ENCODE peak calls at places on chromosomes 6 and 20, in six cellular contexts. F is sigmoid colon, B is PC-3, N is endodermal cell, M is aorta, K is RWPE1. V is an unnamed sample.

GRCh38 chr20:57258055-57258454 is 8.4 kb downstream of the BMP7 start:
- DNase-seq in B (no peak), K (no peak), M (no peak), N (no peak), F (no peak), V (no peak)

GRCh38 chr20:46752639-46753235 is 43.3 kb downstream of the SLC2A10 start:
- DNase-seq in M (peak; percentile 71), K (peak; percentile 68), N (peak; percentile 88), B (peak; percentile 82), F (peak; percentile 73), V (peak; percentile 44)

GRCh38 chr20:19737025-19737424 is 21.0 kb upstream of the RIN2 start:
- DNase-seq in M (no peak), B (peak; percentile 92), K (peak; percentile 81), F (no peak), N (no peak), V (no peak)

GRCh38 chr6:43436577-43437282 is 9.4 kb downstream of the ABCC10 start:
- DNase-seq in K (peak; percentile 96), N (no peak), F (no peak), M (no peak), B (peak; percentile 77), V (no peak)

GRCh38 chr6:134422426-134423231 is 104.7 kb upstream of the SGK1 start:
- DNase-seq in F (no peak), M (no peak), N (no peak), B (peak; percentile 87), K (peak; percentile 89), V (no peak)

GRCh38 chr6:7196019-7196402 is 88.2 kb downstream of the RREB1 start:
- DNase-seq in F (no peak), K (no peak), N (no peak), B (peak; percentile 23), M (no peak), V (no peak)

GRCh38 chr6:117477988-117478852 is 4.3 kb upstream of the DCBLD1 start:
- DNase-seq in F (no peak), M (no peak), B (no peak), N (peak; percentile 74), K (peak; percentile 10), V (no peak)

GRCh38 chr6:78810146-78810545 is 57.2 kb upstream of the IRAK1BP1 start:
- DNase-seq in N (peak; percentile 70), M (no peak), F (no peak), K (peak; percentile 55), B (peak; percentile 52), V (no peak)

GRCh38 chr6:116127771-116128493 is 2.0 kb upstream of the COL10A1 start:
- DNase-seq in N (no peak), F (no peak), K (no peak), M (no peak), B (peak; percentile 67), V (no peak)

GRCh38 chr20:58003525-58003924 is 224.9 kb downstream of the ANKRD60 start:
- DNase-seq in K (no peak), F (no peak), N (no peak), B (no peak), M (no peak), V (no peak)

GRCh38 chr6:42136508-42137191 is 5.8 kb downstream of the C6orf132 start:
- DNase-seq in F (no peak), B (peak; percentile 85), M (no peak), K (peak; percentile 88), N (peak; percentile 91), V (no peak)

GRCh38 chr20:50039706-50040431 is 57.1 kb downstream of the SNAI1 start:
- DNase-seq in M (no peak), N (peak; percentile 75), B (no peak), K (no peak), F (no peak), V (no peak)

GRCh38 chr20:50038574-50038991 is 55.8 kb downstream of the SNAI1 start:
- DNase-seq in M (no peak), F (no peak), K (no peak), B (no peak), N (peak; percentile 72), V (no peak)

GRCh38 chr20:50041238-50041915 is 58.6 kb downstream of the SNAI1 start:
- DNase-seq in K (no peak), F (no peak), M (no peak), B (no peak), N (no peak), V (no peak)

GRCh38 chr20:50042370-50043313 is 59.9 kb downstream of the SNAI1 start:
- DNase-seq in F (no peak), B (no peak), N (no peak), K (no peak), M (no peak), V (no peak)

DNA sequence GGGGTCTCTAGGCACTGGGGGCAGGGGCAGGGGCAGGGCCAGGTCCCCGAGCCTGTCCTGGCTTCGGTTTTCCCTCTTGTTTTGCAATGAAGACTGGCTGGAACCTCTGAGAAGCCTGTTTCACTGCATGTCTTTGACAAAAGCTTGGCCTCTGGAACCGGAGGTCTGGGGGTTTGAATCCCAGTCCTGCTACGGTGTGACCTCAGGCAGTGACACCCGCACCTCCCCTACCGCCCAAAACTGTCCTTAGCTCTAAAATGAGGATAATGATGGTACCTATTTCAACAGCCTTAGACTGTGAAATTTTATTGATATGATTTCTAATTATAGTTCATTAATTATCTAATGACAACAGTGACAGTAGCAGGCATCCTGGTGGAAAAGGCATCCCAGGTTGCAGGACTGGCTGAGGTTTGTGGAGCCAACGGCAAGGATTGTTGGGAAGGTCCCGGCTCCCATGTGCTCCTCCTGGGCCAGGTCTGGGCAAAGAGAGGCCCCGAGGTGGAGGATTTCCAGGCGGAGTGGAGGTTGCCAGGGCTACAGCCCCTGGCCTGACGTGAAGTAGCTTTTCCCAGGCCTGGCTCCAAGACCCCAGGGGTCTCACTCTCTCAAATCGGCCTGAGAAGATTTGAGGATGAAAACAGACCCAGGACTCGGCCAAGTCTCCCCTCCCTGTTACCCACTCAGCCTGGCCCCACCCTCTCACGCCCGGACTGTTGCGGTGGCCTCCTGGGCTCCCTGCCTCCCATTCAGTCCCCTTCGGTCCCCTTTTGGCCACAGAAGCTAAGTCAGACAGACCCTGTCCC is 57.9 kb downstream of the SNAI1 start:
- DNase-seq in N (peak; percentile 52), B (no peak), M (no peak), F (no peak), K (no peak), V (no peak)
- H3K27ac ChIP-seq in N (peak overlapping the region; percentile 66), B (no peak overlapping the region), M (no peak overlapping the region), F (no peak overlapping the region), K (no peak overlapping the region), V (no peak overlapping the region)

GRCh38 chr20:63501818-63502670 is 3.2 kb upstream of the EEF1A2 start:
- DNase-seq in M (no peak), F (peak; percentile 56), N (peak; percentile 81), K (peak; percentile 70), B (no peak), V (no peak)
- H3K27ac ChIP-seq in M (no peak overlapping the region), F (no peak overlapping the region), N (no peak overlapping the region), K (no peak overlapping the region), B (no peak overlapping the region), V (peak overlapping the region; percentile 30)

GRCh38 chr6:52325695-52326471 is 36.1 kb upstream of the PAQR8 start:
- DNase-seq in N (peak; percentile 87), M (no peak), K (no peak), B (no peak), F (no peak), V (no peak)
- H3K27ac ChIP-seq in N (peak overlapping the region; percentile 15), M (no peak overlapping the region), K (no peak overlapping the region), B (no peak overlapping the region), F (no peak overlapping the region), V (no peak overlapping the region)

DNA sequence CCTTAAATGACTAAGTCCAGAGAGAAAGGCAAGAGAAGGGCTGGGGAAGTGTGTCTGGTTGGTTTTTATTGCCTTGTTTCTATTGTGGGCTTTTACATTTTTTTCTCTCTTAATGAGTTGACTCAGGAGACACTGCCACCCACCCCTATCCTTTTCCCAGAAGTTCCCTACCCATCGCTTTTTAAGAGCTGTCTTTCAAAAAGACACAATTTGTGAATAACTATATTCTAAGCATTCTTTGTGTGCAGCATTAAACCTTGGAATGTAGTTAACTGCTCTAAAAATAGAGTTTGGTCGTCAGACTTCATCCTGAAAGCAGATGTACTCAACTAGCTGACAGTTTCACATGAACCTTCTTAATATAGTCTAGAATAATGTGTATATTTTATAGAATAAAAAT is 175.0 kb downstream of the ISM1 start:
- DNase-seq in F (no peak), B (no peak), K (no peak), M (no peak), N (no peak), V (no peak)
- H3K27ac ChIP-seq in F (peak overlapping the region; percentile 55), B (no peak overlapping the region), K (no peak overlapping the region), M (no peak overlapping the region), N (no peak overlapping the region), V (no peak overlapping the region)

DNA sequence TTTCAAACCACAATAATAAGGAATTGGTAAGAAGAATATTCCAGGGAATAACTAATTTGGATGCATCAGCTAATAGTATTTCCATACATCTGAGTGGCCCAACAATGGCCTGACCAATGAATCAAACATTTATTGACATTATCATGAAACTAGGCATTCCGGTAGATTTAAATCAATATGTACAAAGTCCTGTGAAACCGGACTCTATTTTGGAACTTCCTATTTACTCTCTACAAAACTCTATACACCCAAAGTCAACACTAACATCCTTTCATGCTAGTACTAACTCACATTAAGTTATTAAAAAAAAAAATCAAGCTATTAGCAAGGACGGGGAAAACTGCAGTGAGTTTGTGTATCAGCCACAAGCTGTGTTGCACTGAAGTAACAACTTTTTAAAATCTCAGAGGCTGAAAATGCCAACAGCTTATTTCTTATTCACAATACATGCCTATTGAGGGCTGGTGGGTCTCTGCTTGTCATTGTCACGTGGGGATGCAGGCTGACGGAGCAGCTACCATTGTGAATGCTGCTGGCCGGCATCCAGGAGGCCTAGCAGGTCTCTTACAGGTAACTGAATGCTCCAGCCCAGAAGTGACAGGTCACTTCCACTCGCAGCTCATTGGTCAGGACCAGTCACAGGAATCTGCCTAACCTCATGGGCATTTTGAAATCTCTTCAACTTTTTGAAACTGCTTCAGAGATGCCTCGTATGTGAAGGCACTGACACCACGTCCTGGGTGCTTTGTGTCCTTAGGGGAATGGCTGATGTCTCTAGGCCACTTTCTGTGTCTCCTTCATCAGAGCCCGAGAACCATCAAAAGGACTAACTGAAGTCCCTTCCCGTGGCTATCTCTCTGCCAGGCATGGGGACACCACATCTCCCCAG is 76.3 kb downstream of the SLC22A23 start:
- DNase-seq in M (no peak), B (peak; percentile 78), F (peak; percentile 61), K (no peak), N (no peak), V (no peak)
- H3K27ac ChIP-seq in M (no peak overlapping the region), B (peak overlapping the region; percentile 94), F (no peak overlapping the region), K (no peak overlapping the region), N (no peak overlapping the region), V (no peak overlapping the region)

GRCh38 chr6:157134402-157135074 is 188.8 kb downstream of the TMEM242 start:
- DNase-seq in N (no peak), F (no peak), B (no peak), K (no peak), M (no peak), V (no peak)
- H3K27ac ChIP-seq in N (no peak overlapping the region), F (peak overlapping the region; percentile 61), B (no peak overlapping the region), K (no peak overlapping the region), M (no peak overlapping the region), V (peak overlapping the region; percentile 44)

DNA sequence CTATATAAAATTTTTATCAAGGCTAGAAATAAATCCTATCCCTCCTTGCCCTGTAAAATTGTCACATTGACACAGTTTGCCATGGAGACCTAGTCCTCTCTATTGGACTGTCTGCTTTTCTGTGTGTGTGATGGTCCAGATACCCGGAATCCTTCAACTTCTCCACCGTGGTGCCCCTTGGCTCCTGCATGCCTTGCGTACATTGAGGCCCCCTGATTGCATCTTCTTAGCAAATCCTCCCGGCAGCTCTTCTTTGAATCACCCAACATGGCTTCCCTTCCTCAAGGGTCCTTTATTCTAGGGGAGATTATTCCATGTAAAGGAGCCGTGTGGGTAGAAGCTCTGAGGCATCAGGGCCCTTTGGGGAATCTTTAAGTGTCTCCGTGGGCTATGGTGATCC is 219.5 kb downstream of the CDC5L start:
- DNase-seq in N (peak; percentile 5), K (no peak), M (no peak), B (no peak), F (no peak), V (no peak)
- H3K27ac ChIP-seq in N (no peak overlapping the region), K (no peak overlapping the region), M (no peak overlapping the region), B (no peak overlapping the region), F (no peak overlapping the region), V (no peak overlapping the region)